ENCODE peak calls at places on chromosome 7, in seven cellular contexts. One of them, this sample, is unnamed.

GRCh38 chr7:94272821-94273583 is 121.7 kb upstream of the COL1A2 start:
- DNase-seq in activated T-cell treated with anti-CD3 and anti-CD28 coated beads for 48 hours: no peak
- DNase-seq in HFF-Myc: no peak
- DNase-seq in CD4-positive, alpha-beta T cell: no peak
- DNase-seq in T-helper 1 cell: no peak
- DNase-seq in effector CD4-positive, alpha-beta T cell: no peak
- DNase-seq in adipocyte: peak; percentile 30
- DNase-seq in this sample: no peak

GRCh38 chr7:77576856-77577255 is 39.8 kb downstream of the PTPN12 start:
- DNase-seq in activated T-cell treated with anti-CD3 and anti-CD28 coated beads for 48 hours: no peak
- DNase-seq in HFF-Myc: no peak
- DNase-seq in CD4-positive, alpha-beta T cell: no peak
- DNase-seq in T-helper 1 cell: no peak
- DNase-seq in effector CD4-positive, alpha-beta T cell: no peak
- DNase-seq in adipocyte: no peak
- DNase-seq in this sample: no peak

GRCh38 chr7:139046143-139046542 is 10.3 kb upstream of the ZC3HAV1L start:
- DNase-seq in activated T-cell treated with anti-CD3 and anti-CD28 coated beads for 48 hours: no peak
- DNase-seq in HFF-Myc: no peak
- DNase-seq in CD4-positive, alpha-beta T cell: no peak
- DNase-seq in T-helper 1 cell: no peak
- DNase-seq in effector CD4-positive, alpha-beta T cell: no peak
- DNase-seq in adipocyte: no peak
- DNase-seq in this sample: no peak

GRCh38 chr7:117839507-117839906 is 33.7 kb downstream of the CTTNBP2 start:
- DNase-seq in activated T-cell treated with anti-CD3 and anti-CD28 coated beads for 48 hours: no peak
- DNase-seq in HFF-Myc: no peak
- DNase-seq in CD4-positive, alpha-beta T cell: no peak
- DNase-seq in T-helper 1 cell: no peak
- DNase-seq in effector CD4-positive, alpha-beta T cell: no peak
- DNase-seq in adipocyte: no peak
- DNase-seq in this sample: no peak

GRCh38 chr7:156080046-156080445 is 267.8 kb upstream of the SHH start:
- DNase-seq in activated T-cell treated with anti-CD3 and anti-CD28 coated beads for 48 hours: no peak
- DNase-seq in HFF-Myc: no peak
- DNase-seq in CD4-positive, alpha-beta T cell: no peak
- DNase-seq in T-helper 1 cell: no peak
- DNase-seq in effector CD4-positive, alpha-beta T cell: no peak
- DNase-seq in adipocyte: no peak
- DNase-seq in this sample: no peak

GRCh38 chr7:35761882-35762720 is 38.8 kb upstream of the SEPTIN7 start:
- DNase-seq in activated T-cell treated with anti-CD3 and anti-CD28 coated beads for 48 hours: no peak
- DNase-seq in HFF-Myc: peak; percentile 49
- DNase-seq in CD4-positive, alpha-beta T cell: no peak
- DNase-seq in T-helper 1 cell: no peak
- DNase-seq in effector CD4-positive, alpha-beta T cell: no peak
- DNase-seq in adipocyte: peak; percentile 73
- DNase-seq in this sample: no peak

GRCh38 chr7:39367943-39368342 is 198.3 kb upstream of the YAE1 start:
- DNase-seq in activated T-cell treated with anti-CD3 and anti-CD28 coated beads for 48 hours: no peak
- DNase-seq in HFF-Myc: no peak
- DNase-seq in CD4-positive, alpha-beta T cell: no peak
- DNase-seq in T-helper 1 cell: no peak
- DNase-seq in effector CD4-positive, alpha-beta T cell: no peak
- DNase-seq in adipocyte: no peak
- DNase-seq in this sample: no peak

GRCh38 chr7:148983220-148984146 is 44.8 kb downstream of the PDIA4 start:
- DNase-seq in activated T-cell treated with anti-CD3 and anti-CD28 coated beads for 48 hours: peak; percentile 82
- DNase-seq in HFF-Myc: no peak
- DNase-seq in CD4-positive, alpha-beta T cell: peak; percentile 70
- DNase-seq in T-helper 1 cell: peak; percentile 81
- DNase-seq in effector CD4-positive, alpha-beta T cell: peak; percentile 79
- DNase-seq in adipocyte: peak; percentile 95
- DNase-seq in this sample: peak; percentile 79

GRCh38 chr7:94133460-94133859 is 129.3 kb upstream of the BET1 start:
- DNase-seq in activated T-cell treated with anti-CD3 and anti-CD28 coated beads for 48 hours: no peak
- DNase-seq in HFF-Myc: no peak
- DNase-seq in CD4-positive, alpha-beta T cell: no peak
- DNase-seq in T-helper 1 cell: no peak
- DNase-seq in effector CD4-positive, alpha-beta T cell: no peak
- DNase-seq in adipocyte: no peak
- DNase-seq in this sample: no peak

GRCh38 chr7:2921748-2922147 is 77.6 kb upstream of the GNA12 start:
- DNase-seq in activated T-cell treated with anti-CD3 and anti-CD28 coated beads for 48 hours: no peak
- DNase-seq in HFF-Myc: no peak
- DNase-seq in CD4-positive, alpha-beta T cell: no peak
- DNase-seq in T-helper 1 cell: no peak
- DNase-seq in effector CD4-positive, alpha-beta T cell: no peak
- DNase-seq in adipocyte: no peak
- DNase-seq in this sample: no peak

GRCh38 chr7:44212018-44212417 is 11.2 kb downstream of the YKT6 start:
- DNase-seq in activated T-cell treated with anti-CD3 and anti-CD28 coated beads for 48 hours: no peak
- DNase-seq in HFF-Myc: no peak
- DNase-seq in CD4-positive, alpha-beta T cell: no peak
- DNase-seq in T-helper 1 cell: no peak
- DNase-seq in effector CD4-positive, alpha-beta T cell: no peak
- DNase-seq in adipocyte: no peak
- DNase-seq in this sample: no peak

GRCh38 chr7:139777948-139778841 is at the start of gene HIPK2:
- DNase-seq in activated T-cell treated with anti-CD3 and anti-CD28 coated beads for 48 hours: peak; percentile 66
- DNase-seq in HFF-Myc: no peak
- DNase-seq in CD4-positive, alpha-beta T cell: peak; percentile 58
- DNase-seq in T-helper 1 cell: peak; percentile 67
- DNase-seq in effector CD4-positive, alpha-beta T cell: peak; percentile 67
- DNase-seq in adipocyte: peak; percentile 93
- DNase-seq in this sample: peak; percentile 64

GRCh38 chr7:129721139-129721538 is 109.6 kb downstream of the NRF1 start:
- DNase-seq in activated T-cell treated with anti-CD3 and anti-CD28 coated beads for 48 hours: no peak
- DNase-seq in HFF-Myc: no peak
- DNase-seq in CD4-positive, alpha-beta T cell: no peak
- DNase-seq in T-helper 1 cell: no peak
- DNase-seq in effector CD4-positive, alpha-beta T cell: no peak
- DNase-seq in adipocyte: peak; percentile 47
- DNase-seq in this sample: no peak

GRCh38 chr7:66015440-66016130 is 33.6 kb upstream of the GUSB start:
- DNase-seq in activated T-cell treated with anti-CD3 and anti-CD28 coated beads for 48 hours: no peak
- DNase-seq in HFF-Myc: no peak
- DNase-seq in CD4-positive, alpha-beta T cell: no peak
- DNase-seq in T-helper 1 cell: no peak
- DNase-seq in effector CD4-positive, alpha-beta T cell: no peak
- DNase-seq in adipocyte: no peak
- DNase-seq in this sample: no peak

This sample was measured in T follicular helper cell.